ENCODE peak calls at places on chromosome 19, in six cellular contexts. M, S, K, T, L and J are unnamed samples.

GRCh38 chr19:23957660-23958281 is 43.1 kb downstream of the ZNF726 start:
- DNase-seq in M (no peak), S (no peak), K (no peak), T (no peak), L (no peak), J (no peak)

GRCh38 chr19:27972291-27973040 is 1240.5 kb downstream of the UQCRFS1 start:
- DNase-seq in M (no peak), S (no peak), K (no peak), T (no peak), L (no peak), J (no peak)

GRCh38 chr19:295687-296370 is 4.6 kb upstream of the PLPP2 start:
- DNase-seq in M (no peak), S (no peak), K (no peak), T (no peak), L (no peak), J (no peak)

GRCh38 chr19:29448046-29448445 is 77.7 kb upstream of the VSTM2B start:
- DNase-seq in M (no peak), S (no peak), K (no peak), T (no peak), L (no peak), J (no peak)

GRCh38 chr19:34263745-34264237 is 9.4 kb downstream of the GARRE1 start:
- DNase-seq in M (no peak), S (no peak), K (no peak), T (no peak), L (peak; percentile 36), J (no peak)

GRCh38 chr19:32018014-32018413 is 327.4 kb upstream of the ZNF507 start:
- DNase-seq in M (no peak), S (no peak), K (no peak), T (no peak), L (no peak), J (no peak)

GRCh38 chr19:58001895-58002369 is 688 bp downstream of the ZNF606 start:
- DNase-seq in M (no peak), S (peak; percentile 29), K (no peak), T (no peak), L (peak; percentile 71), J (no peak)

GRCh38 chr19:10269333-10270179 is 1.4 kb upstream of the ICAM1 start:
- DNase-seq in M (no peak), S (no peak), K (no peak), T (peak; percentile 80), L (peak; percentile 51), J (no peak)

GRCh38 chr19:39112338-39112890 is 13.2 kb upstream of the PAK4 start:
- DNase-seq in M (no peak), S (no peak), K (no peak), T (no peak), L (no peak), J (no peak)

GRCh38 chr19:5349041-5349440 is 8.4 kb upstream of the PTPRS start:
- DNase-seq in M (no peak), S (no peak), K (no peak), T (no peak), L (peak; percentile 44), J (no peak)

GRCh38 chr19:29118384-29118783 is 94.6 kb downstream of the UQCRFS1 start:
- DNase-seq in M (no peak), S (no peak), K (no peak), T (no peak), L (no peak), J (no peak)

GRCh38 chr19:50803633-50804419 is 13.6 kb downstream of the ACP4 start:
- DNase-seq in M (no peak), S (no peak), K (no peak), T (peak; percentile 69), L (no peak), J (no peak)

GRCh38 chr19:5407356-5407755 is 47.9 kb upstream of the ZNRF4 start:
- DNase-seq in M (no peak), S (no peak), K (no peak), T (peak; percentile 69), L (peak; percentile 12), J (no peak)

GRCh38 chr19:41422955-41423354 is 4.2 kb downstream of the B3GNT8 start:
- DNase-seq in M (no peak), S (no peak), K (no peak), T (no peak), L (no peak), J (no peak)

GRCh38 chr19:16497042-16497441 is 848 bp downstream of the C19orf44 start:
- DNase-seq in M (no peak), S (no peak), K (no peak), T (no peak), L (no peak), J (no peak)

GRCh38 chr19:46076951-46077814 is 36.4 kb upstream of the IGFL4 start:
- DNase-seq in M (no peak), S (peak; percentile 43), K (peak; percentile 63), T (peak; percentile 90), L (peak; percentile 87), J (peak; percentile 33)
- TF ChIP-seq TAF1 in M (no peak), S (no peak), K (no peak), T (no peak), L (no peak), J (no peak)

DNA sequence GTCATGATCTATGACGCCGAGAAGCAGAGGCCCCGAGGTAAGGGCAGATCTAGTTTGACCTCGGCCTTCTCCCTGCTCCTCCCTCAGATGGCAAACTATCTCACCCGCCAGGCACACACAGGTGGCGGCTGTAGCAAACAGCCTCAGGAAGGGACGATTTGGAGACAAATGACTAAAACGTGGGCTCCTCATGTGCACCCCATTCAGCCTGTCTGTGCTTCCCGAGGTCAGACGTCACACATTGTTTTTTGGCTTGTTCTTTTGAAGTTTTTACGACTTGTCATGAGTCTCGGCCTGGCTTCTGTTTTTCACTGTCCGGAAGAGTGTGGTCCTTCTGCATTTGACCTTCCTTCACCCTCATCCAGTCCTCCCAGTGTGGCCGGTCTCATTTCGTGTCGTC is 15.0 kb downstream of the DAZAP1 start:
- DNase-seq in M (no peak), S (no peak), K (no peak), T (no peak), L (no peak), J (no peak)
- TF ChIP-seq POLR2AphosphoS5 in M (no peak), S (no peak), K (no peak), T (no peak), L (no peak), J (no peak)

GRCh38 chr19:18351544-18351943 is 11.1 kb downstream of the PGPEP1 start:
- DNase-seq in M (no peak), S (no peak), K (no peak), T (no peak), L (no peak), J (no peak)

GRCh38 chr19:18349524-18350128 is 9.2 kb downstream of the PGPEP1 start:
- DNase-seq in M (no peak), S (no peak), K (no peak), T (peak; percentile 73), L (peak; percentile 40), J (no peak)

GRCh38 chr19:18350490-18350889 is 10.1 kb downstream of the PGPEP1 start:
- DNase-seq in M (no peak), S (no peak), K (no peak), T (no peak), L (no peak), J (no peak)

GRCh38 chr19:18357041-18357440 is 16.6 kb downstream of the PGPEP1 start:
- DNase-seq in M (no peak), S (no peak), K (no peak), T (no peak), L (no peak), J (no peak)

DNA sequence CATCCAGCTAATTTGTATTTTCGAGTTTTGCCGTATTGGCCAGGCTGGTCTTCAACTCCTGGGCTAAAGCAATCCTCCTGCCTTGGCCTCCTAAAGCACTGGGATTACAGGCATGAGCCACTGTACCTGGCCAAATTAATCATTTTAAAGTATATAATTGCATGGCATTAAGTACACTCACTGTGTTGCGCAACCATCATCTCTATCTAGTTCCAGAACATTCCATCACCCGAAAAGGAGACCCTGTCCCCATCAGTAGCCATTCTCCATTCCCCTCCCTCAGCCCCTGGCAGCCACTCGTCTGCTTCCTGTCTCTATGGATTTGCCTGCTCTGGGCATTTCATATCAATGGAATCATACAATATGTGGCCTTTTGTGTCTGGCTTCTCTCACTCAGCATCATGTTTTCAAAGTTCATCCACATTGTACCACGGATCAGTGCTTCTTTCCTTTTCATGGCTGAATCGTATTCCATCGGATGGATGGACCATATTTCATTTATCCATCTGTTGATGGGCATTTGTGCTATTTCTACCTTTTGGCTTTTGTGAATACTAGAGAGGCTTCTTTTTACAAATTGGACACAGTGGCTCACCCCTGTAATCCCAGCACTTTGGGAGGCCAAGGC is 13.1 kb downstream of the PGPEP1 start:
- DNase-seq in M (no peak), S (no peak), K (no peak), T (no peak), L (no peak), J (no peak)
- TF ChIP-seq POLR2A in M (no peak), S (no peak), K (no peak), T (no peak), L (no peak), J (no peak)

GRCh38 chr19:7787141-7787540 is 24.1 kb downstream of the CLEC4M start:
- DNase-seq in M (no peak), S (no peak), K (no peak), T (no peak), L (no peak), J (no peak)

GRCh38 chr19:7781157-7781556 is 18.1 kb downstream of the CLEC4M start:
- DNase-seq in M (no peak), S (no peak), K (no peak), T (no peak), L (no peak), J (no peak)

GRCh38 chr19:7784856-7785255 is 21.8 kb downstream of the CLEC4M start:
- DNase-seq in M (no peak), S (no peak), K (no peak), T (no peak), L (no peak), J (no peak)

GRCh38 chr19:7787602-7788177 is 24.6 kb downstream of the CLEC4M start:
- DNase-seq in M (no peak), S (no peak), K (no peak), T (no peak), L (no peak), J (no peak)

DNA sequence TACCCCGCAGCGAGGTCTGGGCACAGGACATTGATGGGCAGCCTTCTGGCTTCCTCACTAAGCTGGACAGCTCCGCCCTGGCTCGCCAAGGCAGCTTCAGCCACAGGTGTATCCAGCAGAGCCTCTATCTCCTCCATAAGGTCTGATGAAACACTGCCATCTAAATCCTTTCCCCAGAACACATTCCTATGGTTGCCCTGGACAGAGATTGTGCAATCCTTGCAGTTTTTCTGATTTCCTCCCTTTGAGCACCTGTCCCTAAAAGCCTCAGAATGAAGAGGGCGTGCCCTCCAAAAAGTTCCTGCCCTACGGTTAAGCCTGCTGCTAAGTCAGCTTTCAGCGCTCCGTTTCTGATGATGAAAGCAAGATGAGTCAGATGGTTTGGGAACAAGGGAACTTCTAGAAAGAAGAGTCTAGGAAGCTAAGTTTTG is 21.0 kb downstream of the CLEC4M start:
- DNase-seq in M (no peak), S (no peak), K (no peak), T (no peak), L (peak; percentile 17), J (no peak)
- TF ChIP-seq TAF1 in M (no peak), S (no peak), K (no peak), T (no peak), L (no peak), J (no peak)

GRCh38 chr19:8922591-8922990 is 87.6 kb downstream of the MUC16 start:
- DNase-seq in M (no peak), S (no peak), K (no peak), T (peak; percentile 32), L (no peak), J (no peak)
- TF ChIP-seq POLR2AphosphoS5 in M (no peak), S (no peak), K (no peak), T (no peak), L (no peak), J (no peak)

GRCh38 chr19:49407079-49407478 is 16.2 kb downstream of the PTH2 start:
- DNase-seq in M (no peak), S (no peak), K (no peak), T (no peak), L (no peak), J (peak; percentile 13)
- TF ChIP-seq POLR2A in M (no peak), S (no peak), K (no peak), T (no peak), L (no peak), J (no peak)